ENCODE peak calls at places on chromosomes 11 and 22, in seven cellular contexts. O, I, W, E, K, S and Q are unnamed samples.

GRCh38 chr11:28110839-28111235 is 2.6 kb downstream of the METTL15 start:
- DNase-seq in O (no peak), I (no peak), W (peak), E (no peak), K (no peak), S (no peak), Q (no peak)

GRCh38 chr22:49476176-49476575 is 351.5 kb downstream of the BRD1 start:
- DNase-seq in O (no peak), I (no peak), W (no peak), E (no peak), K (no peak), S (peak), Q (no peak)

GRCh38 chr22:40407021-40407761 is 36.8 kb downstream of the SGSM3 start:
- DNase-seq in O (peak), I (no peak), W (no peak), E (no peak), K (no peak), S (no peak), Q (no peak)

GRCh38 chr11:47889714-47890441 is 41.7 kb upstream of the NUP160 start:
- DNase-seq in O (no peak), I (no peak), W (no peak), E (no peak), K (no peak), S (no peak), Q (no peak)

GRCh38 chr22:41920271-41920976 is 5.5 kb upstream of the SHISA8 start:
- DNase-seq in O (no peak), I (no peak), W (no peak), E (no peak), K (no peak), S (no peak), Q (no peak)

GRCh38 chr11:30459821-30460220 is 126.3 kb downstream of the MPPED2 start:
- DNase-seq in O (no peak), I (no peak), W (no peak), E (no peak), K (no peak), S (no peak), Q (no peak)

GRCh38 chr11:65479184-65480145 is 19.4 kb upstream of the MALAT1 start:
- DNase-seq in O (no peak), I (no peak), W (peak), E (peak), K (no peak), S (no peak), Q (no peak)

GRCh38 chr11:63880031-63880841 is 36.7 kb downstream of the RCOR2 start:
- DNase-seq in O (no peak), I (no peak), W (peak), E (no peak), K (no peak), S (no peak), Q (no peak)

GRCh38 chr11:2218234-2218633 is 46.6 kb upstream of the TH start:
- DNase-seq in O (no peak), I (no peak), W (no peak), E (no peak), K (no peak), S (no peak), Q (no peak)

GRCh38 chr11:3014314-3014938 is 22.3 kb upstream of the NAP1L4 start:
- DNase-seq in O (no peak), I (no peak), W (peak), E (no peak), K (no peak), S (no peak), Q (no peak)

GRCh38 chr11:1817511-1817910 is 17.3 kb upstream of the SYT8 start:
- DNase-seq in O (no peak), I (no peak), W (no peak), E (no peak), K (no peak), S (no peak), Q (no peak)

GRCh38 chr22:35582218-35582860 is 34.8 kb downstream of the MB start:
- DNase-seq in O (no peak), I (no peak), W (no peak), E (no peak), K (no peak), S (no peak), Q (no peak)